ENCODE peak calls at places on chromosomes 2 and 18, in seven cellular contexts. C is hepatocyte; F is RCC 7860; T is NCI-H1417 treated with DMSO at 0.1 percent for 48 hours; B is CD8-positive, alpha-beta memory T cell; X is stimulated activated CD4-positive, alpha-beta T cell treated with anti-CD3 and anti-CD28 coated beads, Interleukin-4, amount 100 ng/mL, for 24 hours; J is GOT3. Y is an unnamed sample.

GRCh38 chr2:27080603-27080938 is 2.2 kb downstream of the EMILIN1 start:
- DNase-seq in T (no peak), B (no peak), X (no peak), J (no peak), C (no peak), F (no peak), Y (no peak)

GRCh38 chr2:97267411-97268074 is 154.6 kb downstream of the ANKRD36 start:
- DNase-seq in X (no peak), F (peak), C (peak), T (no peak), J (no peak), B (peak), Y (peak)

GRCh38 chr18:49021433-49022129 is 70.8 kb upstream of the SMAD7 start:
- DNase-seq in B (no peak), C (peak), J (no peak), F (no peak), T (no peak), X (peak), Y (peak)

GRCh38 chr2:178514664-178515063 is 34.4 kb downstream of the PLEKHA3 start:
- DNase-seq in C (no peak), J (no peak), T (no peak), F (peak), B (no peak), X (peak), Y (peak)

GRCh38 chr18:75208055-75208835 is 694 bp downstream of the PTGR3 start:
- DNase-seq in T (peak), X (peak), F (peak), C (peak), J (no peak), B (peak), Y (peak)

GRCh38 chr2:39326644-39327043 is 82.9 kb upstream of the CDKL4 start:
- DNase-seq in F (no peak), B (no peak), T (no peak), J (no peak), X (no peak), C (no peak), Y (no peak)

GRCh38 chr18:54557958-54558357 is 33.1 kb upstream of the DYNAP start:
- DNase-seq in F (no peak), C (no peak), B (no peak), J (no peak), T (no peak), X (no peak), Y (no peak)

GRCh38 chr2:230713331-230714121 is 884 bp downstream of the CAB39 start:
- DNase-seq in T (no peak), J (peak), C (peak), F (no peak), B (peak), X (peak), Y (peak)

GRCh38 chr2:156540706-156541105 is 104.5 kb downstream of the GPD2 start:
- DNase-seq in F (no peak), J (no peak), X (no peak), C (no peak), T (no peak), B (no peak), Y (no peak)

GRCh38 chr2:205996156-205996555 is 89.8 kb downstream of the INO80D start:
- DNase-seq in X (no peak), F (no peak), B (no peak), J (no peak), C (no peak), T (no peak), Y (no peak)

GRCh38 chr2:156394033-156394741 is 42.0 kb upstream of the GPD2 start:
- DNase-seq in J (no peak), F (no peak), B (no peak), C (no peak), X (no peak), T (no peak), Y (no peak)

GRCh38 chr18:57833441-57834101 is 30.5 kb upstream of the ATP8B1 start:
- DNase-seq in C (peak), F (no peak), J (no peak), T (no peak), X (peak), B (no peak), Y (peak)

GRCh38 chr2:55493220-55493619 is 26.3 kb upstream of the CFAP36 start:
- DNase-seq in B (no peak), T (no peak), F (no peak), J (no peak), C (no peak), X (no peak), Y (no peak)

GRCh38 chr2:216320852-216321251 is 51.4 kb downstream of the MARCHF4 start:
- DNase-seq in J (no peak), C (no peak), T (no peak), F (no peak), X (no peak), B (no peak), Y (no peak)

GRCh38 chr2:69083126-69083733 is 70.3 kb downstream of the ANTXR1 start:
- DNase-seq in T (no peak), B (no peak), X (no peak), J (no peak), F (no peak), C (peak), Y (no peak)

GRCh38 chr2:165634855-165635254 is 159.2 kb downstream of the GALNT3 start:
- DNase-seq in T (no peak), J (no peak), C (peak), F (no peak), B (no peak), X (no peak), Y (no peak)